ENCODE peak calls at places on chromosome 10, in nine cellular contexts. G is mammary epithelial cell, B is stomach, T is H1, O is uterus, I is PC-9, N is AG04450, W is transverse colon, L is RWPE2. U is an unnamed sample.
A peak's percentile ranks its signal among the peaks of the same experiment; 100 is the strongest.

GRCh38 chr10:49053998-49054692 is 61.2 kb downstream of the VSTM4 start:
- DNase-seq in G (no peak), O (no peak), L (no peak), W (no peak), I (no peak), N (no peak), T (no peak), B (no peak), U (no peak)

GRCh38 chr10:43140414-43140813 is 2.2 kb downstream of the CSGALNACT2 start:
- DNase-seq in N (peak; percentile 73), T (no peak), L (no peak), G (peak; percentile 92), I (no peak), O (no peak), B (no peak), W (no peak), U (no peak)

GRCh38 chr10:5188358-5188757 is 3.4 kb upstream of the AKR1C8 start:
- DNase-seq in B (no peak), O (no peak), I (no peak), L (no peak), T (no peak), W (no peak), N (no peak), G (no peak), U (no peak)

GRCh38 chr10:120818301-120818700 is 32.9 kb upstream of the WDR11 start:
- DNase-seq in L (no peak), W (no peak), G (no peak), N (no peak), O (no peak), I (no peak), T (no peak), B (no peak), U (no peak)

GRCh38 chr10:34931216-34931615 is 116.1 kb upstream of the PARD3 start:
- DNase-seq in N (no peak), O (no peak), T (no peak), B (no peak), G (no peak), I (no peak), W (no peak), L (no peak), U (no peak)

GRCh38 chr10:49735848-49736563 is 26.1 kb downstream of the OGDHL start:
- DNase-seq in L (no peak), B (peak; percentile 21), G (no peak), N (no peak), T (no peak), O (no peak), I (no peak), W (no peak), U (peak; percentile 71)

GRCh38 chr10:119817991-119818888 is 54.4 kb downstream of the MCMBP start:
- DNase-seq in G (no peak), W (peak; percentile 29), L (peak; percentile 76), I (no peak), T (peak; percentile 96), N (peak; percentile 13), B (peak; percentile 29), O (peak; percentile 77), U (peak; percentile 91)

GRCh38 chr10:101903827-101904520 is 60.4 kb upstream of the KCNIP2 start:
- DNase-seq in L (no peak), W (peak; percentile 13), O (no peak), I (no peak), T (no peak), N (no peak), G (no peak), B (no peak), U (no peak)

GRCh38 chr10:47438857-47439474 is 44.9 kb downstream of the ANXA8 start:
- DNase-seq in I (peak; percentile 79), T (no peak), W (peak; percentile 55), N (peak; percentile 38), L (peak; percentile 51), B (peak; percentile 82), G (peak; percentile 62), O (no peak), U (no peak)

GRCh38 chr10:44581996-44582395 is 197.1 kb upstream of the CXCL12 start:
- DNase-seq in L (no peak), N (no peak), I (no peak), B (no peak), T (no peak), G (no peak), W (no peak), O (no peak), U (no peak)

GRCh38 chr10:114868801-114869200 is 47.2 kb downstream of the FHIP2A start:
- DNase-seq in I (no peak), G (peak; percentile 66), L (no peak), O (no peak), W (no peak), N (no peak), T (no peak), B (no peak), U (no peak)

GRCh38 chr10:30058570-30059132 is 735 bp downstream of the JCAD start:
- DNase-seq in N (no peak), L (no peak), G (no peak), W (no peak), T (peak; percentile 56), B (no peak), I (no peak), O (no peak), U (no peak)
- H3K27ac ChIP-seq in N (peak overlapping the region; percentile 57), L (no peak overlapping the region), G (no peak overlapping the region), W (peak overlapping the region; percentile 91), T (no peak overlapping the region), B (peak overlapping the region; percentile 56), I (peak overlapping the region; percentile 72), O (peak overlapping the region; percentile 95), U (peak overlapping the region; percentile 0)

DNA sequence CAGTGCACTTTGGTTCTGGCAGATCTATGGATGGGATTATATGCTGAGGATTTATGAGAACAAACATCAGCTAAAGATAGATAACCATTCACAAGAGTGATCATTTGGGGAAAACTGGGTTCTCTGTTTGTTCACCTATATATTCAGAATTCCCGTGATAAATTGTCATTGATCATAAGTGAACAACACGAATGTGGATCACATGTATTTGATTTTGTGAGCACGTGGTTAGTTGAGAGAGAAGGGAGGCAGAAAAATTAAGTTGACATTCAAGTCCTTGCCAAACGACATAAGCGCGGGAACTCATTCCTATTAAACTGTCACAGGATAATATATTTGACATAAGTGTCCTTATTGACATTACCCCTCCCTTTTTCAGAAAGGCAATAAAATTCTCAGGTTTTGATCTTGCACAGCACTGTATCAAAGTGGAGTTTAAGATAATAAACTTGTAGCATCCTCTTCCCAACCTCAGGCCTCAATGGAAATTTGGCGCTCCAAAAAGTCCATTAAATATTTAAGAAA is 64.9 kb upstream of the MYO3A start:
- DNase-seq in O (no peak), B (no peak), T (no peak), L (no peak), G (no peak), I (no peak), N (no peak), W (no peak), U (no peak)
- H3K4me3 ChIP-seq in O (no peak overlapping the region), B (no peak overlapping the region), T (no peak overlapping the region), L (no peak overlapping the region), G (no peak overlapping the region), I (no peak overlapping the region), N (no peak overlapping the region), W (no peak overlapping the region), U (no peak overlapping the region)

GRCh38 chr10:11760861-11761260 is 18.7 kb downstream of the ECHDC3 start:
- DNase-seq in B (no peak), O (no peak), G (no peak), L (no peak), N (no peak), W (no peak), T (no peak), I (no peak), U (no peak)

GRCh38 chr10:11761431-11761830 is 19.2 kb downstream of the ECHDC3 start:
- DNase-seq in I (no peak), W (no peak), G (no peak), B (no peak), T (no peak), L (no peak), N (no peak), O (no peak), U (no peak)

GRCh38 chr10:11763501-11763861 is 21.3 kb downstream of the ECHDC3 start:
- DNase-seq in W (no peak), O (no peak), T (no peak), L (no peak), G (no peak), N (no peak), B (no peak), I (no peak), U (no peak)

GRCh38 chr10:11762706-11763500 is 20.7 kb downstream of the ECHDC3 start:
- DNase-seq in L (no peak), W (no peak), I (no peak), N (no peak), G (no peak), O (no peak), B (no peak), T (no peak), U (no peak)

GRCh38 chr10:11765141-11765540 is 23.0 kb downstream of the ECHDC3 start:
- DNase-seq in B (no peak), L (no peak), W (no peak), O (no peak), I (no peak), T (no peak), G (no peak), N (no peak), U (no peak)
- H3K27ac ChIP-seq in B (no peak overlapping the region), L (no peak overlapping the region), W (no peak overlapping the region), O (no peak overlapping the region), I (no peak overlapping the region), T (no peak overlapping the region), G (no peak overlapping the region), N (no peak overlapping the region), U (no peak overlapping the region)

GRCh38 chr10:14569274-14570060 is 205.2 kb downstream of the FAM107B start:
- DNase-seq in I (no peak), T (no peak), L (no peak), B (peak; percentile 75), N (no peak), O (no peak), G (no peak), W (peak; percentile 56), U (no peak)

GRCh38 chr10:14573666-14574261 is 200.9 kb downstream of the FAM107B start:
- DNase-seq in W (no peak), G (peak; percentile 46), I (no peak), N (no peak), L (no peak), T (no peak), B (no peak), O (no peak), U (no peak)

GRCh38 chr10:14570800-14571199 is 203.9 kb downstream of the FAM107B start:
- DNase-seq in B (no peak), T (no peak), G (no peak), O (no peak), L (no peak), N (no peak), I (no peak), W (no peak), U (no peak)

GRCh38 chr10:14574291-14574690 is 200.4 kb downstream of the FAM107B start:
- DNase-seq in B (no peak), L (no peak), I (no peak), G (no peak), W (no peak), O (no peak), T (no peak), N (no peak), U (no peak)

DNA sequence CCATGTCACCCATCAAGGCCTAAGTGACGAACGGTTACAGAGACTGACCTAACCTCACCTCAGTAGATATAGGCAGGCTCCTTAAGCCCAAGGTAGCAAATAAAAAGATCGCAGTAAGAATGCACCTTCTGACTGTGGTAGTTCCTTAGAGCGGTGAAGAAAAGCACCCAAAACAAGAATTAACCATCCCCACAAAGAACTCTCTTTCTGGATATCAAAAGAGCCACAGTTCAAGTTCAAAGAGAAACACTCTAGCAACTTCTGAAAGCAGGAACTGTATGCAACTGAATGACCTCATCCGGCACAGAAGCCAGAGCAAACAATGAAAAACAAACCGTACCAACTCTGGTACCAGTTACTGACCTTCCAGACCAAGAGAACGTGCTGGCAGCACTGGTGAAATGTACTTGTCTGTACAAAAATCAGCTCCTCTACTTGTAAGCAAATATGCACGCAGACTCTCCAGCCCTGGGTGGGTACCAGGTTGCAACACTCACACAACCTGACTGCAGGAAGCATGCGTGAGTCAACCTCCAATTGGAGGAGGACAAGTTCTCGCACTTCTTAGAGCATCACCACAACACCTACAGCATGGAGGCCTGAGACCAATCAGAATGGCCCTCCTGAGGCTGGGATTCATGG is 202.7 kb downstream of the FAM107B start:
- DNase-seq in G (no peak), T (no peak), O (no peak), N (no peak), I (peak; percentile 30), B (peak; percentile 92), W (no peak), L (no peak), U (peak; percentile 68)
- H3K4me3 ChIP-seq in G (no peak overlapping the region), T (no peak overlapping the region), O (no peak overlapping the region), N (no peak overlapping the region), I (no peak overlapping the region), B (peak overlapping the region; percentile 16), W (no peak overlapping the region), L (no peak overlapping the region), U (no peak overlapping the region)